ENCODE peak calls at places on chromosomes 5 and 9, in ten cellular contexts. O, Z, D, X, R, M, B, L, Q and U are unnamed samples. For H3K4me1, the result is how much of the 10 kb centered on the place peaks cover.

GRCh38 chr9:33446507-33447403 is 638 bp downstream of the AQP3 start:
- DNase-seq in O (peak), Z (no peak), D (peak), X (no peak), R (peak), M (no peak), B (peak), L (no peak), Q (peak), U (peak)

GRCh38 chr5:14635656-14636055 is 28.9 kb upstream of the OTULIN start:
- DNase-seq in O (no peak), Z (no peak), D (no peak), X (no peak), R (no peak), M (no peak), B (no peak), L (no peak), Q (no peak), U (no peak)

GRCh38 chr5:61182449-61182848 is 20.2 kb upstream of the SMIM15 start:
- DNase-seq in O (no peak), Z (no peak), D (no peak), X (no peak), R (no peak), M (no peak), B (no peak), L (no peak), Q (no peak), U (no peak)

GRCh38 chr9:83182071-83182470 is 119.1 kb upstream of the RASEF start:
- DNase-seq in O (no peak), Z (no peak), D (no peak), X (no peak), R (no peak), M (no peak), B (no peak), L (no peak), Q (no peak), U (no peak)

GRCh38 chr5:143233020-143233419 is 170.5 kb downstream of the NR3C1 start:
- DNase-seq in O (no peak), Z (no peak), D (no peak), X (no peak), R (no peak), M (no peak), B (no peak), L (no peak), Q (no peak), U (peak)

GRCh38 chr5:74851684-74852353 is 14.4 kb downstream of the FAM169A start:
- DNase-seq in O (no peak), Z (no peak), D (no peak), X (no peak), R (no peak), M (no peak), B (no peak), L (no peak), Q (no peak), U (no peak)

GRCh38 chr9:126502417-126503332 is 111.1 kb upstream of the LMX1B start:
- DNase-seq in O (peak), Z (no peak), D (no peak), X (no peak), R (no peak), M (no peak), B (no peak), L (no peak), Q (no peak), U (peak)

GRCh38 chr9:34190996-34191892 is 12.4 kb downstream of the UBAP1 start:
- DNase-seq in O (no peak), Z (no peak), D (no peak), X (no peak), R (no peak), M (no peak), B (no peak), L (peak), Q (no peak), U (no peak)

GRCh38 chr5:76845890-76846289 is 3.9 kb upstream of the S100Z start:
- DNase-seq in O (no peak), Z (no peak), D (no peak), X (no peak), R (no peak), M (no peak), B (no peak), L (no peak), Q (no peak), U (no peak)

GRCh38 chr5:122902263-122902662 is 56.9 kb downstream of the SNX24 start:
- DNase-seq in O (no peak), Z (no peak), D (no peak), X (no peak), R (no peak), M (no peak), B (no peak), L (no peak), Q (no peak), U (no peak)

GRCh38 chr9:115167175-115167574 is 49.2 kb upstream of the TNC start:
- DNase-seq in O (no peak), Z (no peak), D (no peak), X (no peak), R (no peak), M (peak), B (no peak), L (no peak), Q (no peak), U (no peak)

GRCh38 chr5:119750887-119751733 is 121.8 kb downstream of the FAM170A start:
- DNase-seq in O (no peak), Z (no peak), D (no peak), X (no peak), R (no peak), M (no peak), B (no peak), L (no peak), Q (no peak), U (no peak)
- H3K4me3 ChIP-seq in O (no peak), Z (no peak), D (no peak), X (no peak), R (no peak), M (no peak), B (no peak), L (no peak), Q (no peak), U (no peak)

GRCh38 chr5:124746916-124747769 is 704 bp upstream of the ZNF608 start:
- DNase-seq in O (peak), Z (peak), D (peak), X (peak), R (peak), M (no peak), B (no peak), L (peak), Q (peak), U (peak)

GRCh38 chr5:124746252-124746915 is at the start of gene ZNF608:
- DNase-seq in O (no peak), Z (peak), D (peak), X (no peak), R (no peak), M (no peak), B (no peak), L (peak), Q (peak), U (no peak)

GRCh38 chr5:124745367-124746251 is 830 bp downstream of the ZNF608 start:
- DNase-seq in O (no peak), Z (no peak), D (no peak), X (no peak), R (no peak), M (no peak), B (no peak), L (no peak), Q (peak), U (no peak)

GRCh38 chr5:124748687-124749594 is 2.5 kb upstream of the ZNF608 start:
- DNase-seq in O (peak), Z (peak), D (peak), X (peak), R (peak), M (no peak), B (no peak), L (peak), Q (peak), U (peak)

GRCh38 chr5:124747770-124748686 is 1.6 kb upstream of the ZNF608 start:
- DNase-seq in O (no peak), Z (no peak), D (no peak), X (no peak), R (no peak), M (no peak), B (no peak), L (no peak), Q (no peak), U (no peak)
- H3K4me1 ChIP-seq in O (under half), Z (under half), D (under half), X (under half), R (under half), M (under half), B (under half), L (under half), Q (under half), U (under half)

GRCh38 chr9:107268560-107268959 is 14.5 kb upstream of the RAD23B start:
- DNase-seq in O (no peak), Z (no peak), D (no peak), X (no peak), R (no peak), M (no peak), B (no peak), L (no peak), Q (no peak), U (no peak)
- H3K27ac ChIP-seq in O (peak), Z (no peak), D (no peak), X (no peak), R (no peak), M (no peak), B (no peak), L (no peak), Q (no peak), U (no peak)

GRCh38 chr5:178206166-178207101 is 2.1 kb downstream of the HNRNPAB start:
- DNase-seq in O (no peak), Z (no peak), D (peak), X (no peak), R (no peak), M (no peak), B (no peak), L (no peak), Q (no peak), U (no peak)

GRCh38 chr5:178207183-178207916 is 3.0 kb downstream of the HNRNPAB start:
- DNase-seq in O (no peak), Z (no peak), D (peak), X (no peak), R (peak), M (no peak), B (no peak), L (no peak), Q (no peak), U (no peak)

GRCh38 chr5:178208540-178209227 is 4.4 kb downstream of the HNRNPAB start:
- DNase-seq in O (no peak), Z (no peak), D (peak), X (no peak), R (no peak), M (no peak), B (no peak), L (no peak), Q (no peak), U (no peak)

GRCh38 chr5:178209334-178210072 is 5.2 kb downstream of the HNRNPAB start:
- DNase-seq in O (no peak), Z (no peak), D (no peak), X (no peak), R (no peak), M (no peak), B (no peak), L (no peak), Q (no peak), U (no peak)

DNA sequence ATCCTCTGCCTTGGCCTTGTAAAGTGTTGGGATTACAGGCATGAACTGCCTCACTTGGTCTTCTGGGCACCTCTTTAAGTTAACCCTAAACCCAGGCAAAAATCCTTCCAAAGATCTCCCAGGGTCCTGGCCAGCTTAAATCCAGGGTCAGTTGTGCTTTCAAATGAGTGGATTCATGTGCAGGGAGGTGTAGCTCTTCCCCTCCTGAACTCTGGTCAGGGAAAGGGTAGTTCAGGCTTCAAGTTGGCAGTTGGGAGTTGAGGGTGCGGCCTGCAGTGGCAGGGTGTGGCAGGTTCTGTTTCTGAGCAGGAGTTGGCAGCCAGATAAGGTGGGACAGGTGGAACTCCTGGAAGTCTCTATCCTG is 3.6 kb downstream of the HNRNPAB start:
- DNase-seq in O (no peak), Z (no peak), D (peak), X (no peak), R (no peak), M (no peak), B (no peak), L (no peak), Q (no peak), U (no peak)
- H3K4me3 ChIP-seq in O (no peak), Z (no peak), D (no peak), X (no peak), R (no peak), M (no peak), B (no peak), L (no peak), Q (no peak), U (no peak)

DNA sequence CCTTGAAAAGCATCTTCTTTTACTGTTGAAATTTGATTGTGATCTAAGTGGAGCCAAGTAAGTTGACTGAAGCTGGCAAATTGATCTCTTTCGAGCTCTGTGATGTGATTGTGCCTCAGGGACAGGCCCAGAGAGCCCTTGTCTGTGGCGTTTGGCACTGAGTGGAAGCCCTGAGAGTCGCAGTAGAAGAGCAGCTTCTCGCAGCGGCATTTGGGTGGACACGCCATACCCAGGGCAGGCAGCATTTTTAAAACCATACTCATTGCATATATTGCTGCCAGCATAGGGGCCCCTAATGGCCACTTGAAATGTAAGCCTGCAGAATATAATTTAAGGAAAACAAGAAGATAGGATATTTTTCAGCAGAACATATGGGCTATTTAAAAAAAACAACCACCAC is 894 bp downstream of the LRRTM2 start:
- DNase-seq in O (no peak), Z (no peak), D (no peak), X (no peak), R (no peak), M (no peak), B (no peak), L (no peak), Q (no peak), U (no peak)
- H3K4me1 ChIP-seq in O (under half), Z (under half), D (under half), X (half or more), R (under half), M (under half), B (under half), L (half or more), Q (half or more), U (under half)

GRCh38 chr5:156460496-156460895 is 133.5 kb downstream of the SGCD start:
- DNase-seq in O (no peak), Z (no peak), D (no peak), X (no peak), R (no peak), M (no peak), B (no peak), L (no peak), Q (no peak), U (no peak)
- H3K27ac ChIP-seq in O (no peak), Z (no peak), D (no peak), X (no peak), R (no peak), M (no peak), B (no peak), L (no peak), Q (no peak), U (no peak)

DNA sequence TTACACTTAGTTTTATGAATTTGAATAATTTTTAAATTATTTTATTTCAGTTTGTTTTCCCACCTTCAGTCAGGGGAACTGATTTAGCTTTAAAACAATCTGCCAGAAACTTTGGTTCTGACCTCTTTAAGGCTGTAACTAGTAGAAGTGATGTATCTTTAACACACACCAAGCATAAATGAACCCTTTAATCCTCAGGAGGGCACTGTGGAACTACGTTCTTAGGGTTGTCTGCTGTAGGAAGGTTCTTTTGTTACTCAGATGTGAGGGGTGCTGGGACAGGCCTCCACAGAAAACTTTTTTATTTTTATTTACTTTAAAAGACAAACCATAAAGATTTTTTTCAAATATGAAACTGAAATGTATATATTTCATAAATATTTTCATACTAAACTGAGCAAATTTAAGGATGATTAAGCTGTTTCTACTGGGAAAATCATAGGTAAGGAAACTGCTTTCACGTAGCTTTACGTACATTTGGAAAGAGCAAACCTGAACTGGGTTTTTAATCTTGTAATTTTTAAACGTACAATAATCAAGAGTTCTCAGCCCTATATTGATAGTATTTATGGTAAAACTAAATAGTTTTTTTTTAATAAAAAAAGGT is 5.3 kb downstream of the KLF4 start:
- DNase-seq in O (no peak), Z (no peak), D (peak), X (no peak), R (no peak), M (no peak), B (no peak), L (no peak), Q (no peak), U (no peak)
- H3K4me3 ChIP-seq in O (no peak), Z (no peak), D (no peak), X (no peak), R (no peak), M (peak), B (no peak), L (no peak), Q (peak), U (peak)

GRCh38 chr9:116318463-116319271 is 165.1 kb downstream of the PAPPA start:
- DNase-seq in O (no peak), Z (no peak), D (peak), X (peak), R (no peak), M (no peak), B (no peak), L (no peak), Q (peak), U (peak)
- H3K4me1 ChIP-seq in O (under half), Z (under half), D (under half), X (under half), R (under half), M (under half), B (under half), L (under half), Q (under half), U (under half)

GRCh38 chr5:133820516-133820915 is 147.9 kb downstream of the C5orf15 start:
- DNase-seq in O (no peak), Z (no peak), D (no peak), X (no peak), R (no peak), M (no peak), B (no peak), L (peak), Q (peak), U (no peak)
- H3K27ac ChIP-seq in O (no peak), Z (no peak), D (no peak), X (peak), R (no peak), M (no peak), B (no peak), L (no peak), Q (peak), U (peak)

GRCh38 chr9:4024281-4024680 is 275.6 kb downstream of the GLIS3 start:
- DNase-seq in O (no peak), Z (no peak), D (no peak), X (no peak), R (no peak), M (no peak), B (no peak), L (no peak), Q (no peak), U (no peak)
- H3K4me3 ChIP-seq in O (no peak), Z (no peak), D (no peak), X (no peak), R (no peak), M (no peak), B (no peak), L (no peak), Q (no peak), U (no peak)